ENCODE peak calls at places on chromosomes 3 and 15, in four cellular contexts. T, F, J and V are unnamed samples.

GRCh38 chr3:4820296-4821121 is 158.7 kb upstream of the BHLHE40 start:
- DNase-seq in T (no peak), F (no peak), J (no peak), V (no peak)

GRCh38 chr3:11776346-11776745 is 70.3 kb downstream of the TAMM41 start:
- DNase-seq in T (no peak), F (no peak), J (no peak), V (no peak)

GRCh38 chr3:183253961-183254815 is 1.1 kb downstream of the B3GNT5 start:
- DNase-seq in T (no peak), F (no peak), J (peak; percentile 84), V (no peak)

GRCh38 chr3:37761043-37761442 is 100.6 kb upstream of the CTDSPL start:
- DNase-seq in T (no peak), F (no peak), J (no peak), V (no peak)

GRCh38 chr3:11384074-11384473 is 111.9 kb downstream of the ATG7 start:
- DNase-seq in T (no peak), F (no peak), J (no peak), V (no peak)

GRCh38 chr3:126927846-126928245 is 55.1 kb upstream of the PLXNA1 start:
- DNase-seq in T (no peak), F (peak; percentile 40), J (no peak), V (no peak)

GRCh38 chr3:141240290-141241247 is 8.9 kb downstream of the PXYLP1 start:
- DNase-seq in T (peak; percentile 60), F (peak; percentile 39), J (no peak), V (no peak)

GRCh38 chr15:42104095-42104891 is 9.9 kb upstream of the PLA2G4D start:
- DNase-seq in T (no peak), F (no peak), J (no peak), V (no peak)

GRCh38 chr15:65110676-65111292 is 4.2 kb downstream of the UBAP1L start:
- DNase-seq in T (no peak), F (peak; percentile 33), J (no peak), V (no peak)

GRCh38 chr3:153244961-153245360 is 82.9 kb downstream of the RAP2B start:
- DNase-seq in T (no peak), F (no peak), J (no peak), V (no peak)

GRCh38 chr3:41900265-41900664 is 61.6 kb downstream of the ULK4 start:
- DNase-seq in T (no peak), F (peak; percentile 44), J (no peak), V (no peak)

GRCh38 chr15:30921781-30922371 is 18.2 kb downstream of the FAN1 start:
- DNase-seq in T (no peak), F (no peak), J (no peak), V (no peak)

GRCh38 chr3:177448987-177449975 is 252.0 kb upstream of the TBL1XR1 start:
- DNase-seq in T (no peak), F (no peak), J (peak; percentile 54), V (no peak)

GRCh38 chr15:78767331-78767951 is 43.8 kb downstream of the ADAMTS7 start:
- DNase-seq in T (no peak), F (no peak), J (peak; percentile 57), V (no peak)

GRCh38 chr3:196431193-196432136 is 762 bp downstream of the UBXN7 start:
- DNase-seq in T (no peak), F (peak; percentile 32), J (peak; percentile 77), V (no peak)

GRCh38 chr15:68781766-68782588 is 38.7 kb downstream of the ANP32A start:
- DNase-seq in T (no peak), F (no peak), J (peak; percentile 83), V (no peak)

GRCh38 chr15:64246364-64247189 is 83.8 kb upstream of the PPIB start:
- DNase-seq in T (peak; percentile 88), F (peak; percentile 87), J (no peak), V (peak; percentile 50)

GRCh38 chr3:13863422-13863821 is 16.4 kb downstream of the WNT7A start:
- DNase-seq in T (no peak), F (no peak), J (no peak), V (no peak)

GRCh38 chr3:4522962-4523361 is 29.8 kb downstream of the ITPR1 start:
- DNase-seq in T (no peak), F (no peak), J (no peak), V (no peak)

GRCh38 chr3:134795776-134796312 is 784 bp downstream of the EPHB1 start:
- DNase-seq in T (no peak), F (peak; percentile 33), J (peak; percentile 82), V (no peak)

GRCh38 chr3:127685708-127686511 is 13.2 kb downstream of the ABTB1 start:
- DNase-seq in T (no peak), F (no peak), J (no peak), V (no peak)

GRCh38 chr3:46829699-46830208 is 33.5 kb downstream of the MYL3 start:
- DNase-seq in T (no peak), F (no peak), J (no peak), V (no peak)

GRCh38 chr3:135930243-135930642 is 35.3 kb upstream of the PPP2R3A start:
- DNase-seq in T (no peak), F (no peak), J (no peak), V (no peak)

GRCh38 chr3:184155644-184156521 is 706 bp downstream of the DVL3 start:
- DNase-seq in T (no peak), F (no peak), J (peak; percentile 84), V (no peak)

GRCh38 chr3:28915711-28916481 is 365.0 kb upstream of the RBMS3 start:
- DNase-seq in T (peak; percentile 30), F (peak; percentile 39), J (no peak), V (no peak)

GRCh38 chr3:52223449-52224408 is 1.7 kb downstream of the TLR9 start:
- DNase-seq in T (no peak), F (no peak), J (no peak), V (no peak)

GRCh38 chr3:52227766-52228165 is 2.3 kb upstream of the TLR9 start:
- DNase-seq in T (no peak), F (no peak), J (no peak), V (no peak)

GRCh38 chr3:52226229-52226817 is 878 bp upstream of the TLR9 start:
- DNase-seq in T (no peak), F (no peak), J (no peak), V (no peak)

GRCh38 chr3:52227117-52227516 is 1.7 kb upstream of the TLR9 start:
- DNase-seq in T (no peak), F (no peak), J (no peak), V (no peak)

DNA sequence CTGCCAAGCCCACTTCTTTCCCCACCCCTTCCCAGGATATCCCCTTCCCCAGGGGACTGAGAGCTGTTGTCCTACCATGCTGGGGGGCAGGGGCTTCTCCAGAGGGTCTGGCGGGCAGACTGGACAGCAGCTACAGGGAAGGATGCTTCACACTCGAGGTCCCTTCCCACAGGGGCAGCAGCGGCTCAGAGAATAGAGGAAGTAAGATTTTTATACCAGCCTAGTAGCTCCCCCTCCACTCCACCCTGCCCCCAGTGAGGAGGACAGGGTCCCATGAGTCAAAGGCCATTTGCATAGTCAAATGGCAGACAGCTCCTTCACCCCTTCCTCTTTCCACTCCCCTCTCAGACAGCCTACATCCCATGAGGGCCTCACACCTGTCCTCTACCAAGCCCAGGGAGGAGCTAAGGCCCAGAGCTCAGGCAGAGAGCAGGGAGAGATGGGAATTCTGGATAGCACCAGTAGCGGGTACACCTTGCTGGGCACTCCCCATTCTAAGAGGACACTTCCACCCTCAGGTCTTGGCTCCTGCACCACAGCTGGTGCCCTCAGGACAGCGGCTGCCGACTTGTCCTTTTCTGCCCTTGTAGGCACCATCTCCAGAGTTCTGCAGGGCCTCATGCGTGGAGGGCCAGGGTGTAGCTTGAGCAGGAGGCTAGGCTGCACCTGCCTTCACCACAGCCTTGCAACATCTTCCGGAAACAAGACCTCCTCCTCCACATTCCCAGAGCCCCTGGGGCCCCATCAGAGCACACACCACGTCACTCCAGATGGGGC is at the start of gene TLR9:
- DNase-seq in T (no peak), F (no peak), J (no peak), V (no peak)
- H3K4me3 ChIP-seq in T (no peak within 1 kb of the TSS), F (no peak within 1 kb of the TSS), J (no peak within 1 kb of the TSS), V (no peak within 1 kb of the TSS)

GRCh38 chr3:112633191-112633590 is 7.8 kb downstream of the CCDC80 start:
- DNase-seq in T (no peak), F (no peak), J (no peak), V (no peak)
- H3K4me3 ChIP-seq in T (no peak overlapping the region), F (peak overlapping the region; percentile 66), J (no peak overlapping the region), V (peak overlapping the region; percentile 74)

GRCh38 chr3:55488398-55489055 is 1.4 kb upstream of the WNT5A start:
- DNase-seq in T (no peak), F (peak; percentile 74), J (peak; percentile 90), V (no peak)

GRCh38 chr3:55486101-55486856 is 827 bp downstream of the WNT5A start:
- DNase-seq in T (no peak), F (peak; percentile 82), J (peak; percentile 90), V (no peak)

GRCh38 chr3:55487376-55488241 is 503 bp upstream of the WNT5A start:
- DNase-seq in T (no peak), F (no peak), J (peak; percentile 83), V (no peak)

GRCh38 chr3:55485208-55485791 is 1.8 kb downstream of the WNT5A start:
- DNase-seq in T (no peak), F (peak; percentile 87), J (peak; percentile 92), V (no peak)

GRCh38 chr3:55486857-55487375 is at the start of gene WNT5A:
- DNase-seq in T (no peak), F (no peak), J (peak; percentile 85), V (no peak)
- H3K4me3 ChIP-seq in T (peak within 1 kb of the TSS; percentile 88), F (peak within 1 kb of the TSS; percentile 86), J (peak within 1 kb of the TSS; percentile 78), V (peak within 1 kb of the TSS; percentile 98)

DNA sequence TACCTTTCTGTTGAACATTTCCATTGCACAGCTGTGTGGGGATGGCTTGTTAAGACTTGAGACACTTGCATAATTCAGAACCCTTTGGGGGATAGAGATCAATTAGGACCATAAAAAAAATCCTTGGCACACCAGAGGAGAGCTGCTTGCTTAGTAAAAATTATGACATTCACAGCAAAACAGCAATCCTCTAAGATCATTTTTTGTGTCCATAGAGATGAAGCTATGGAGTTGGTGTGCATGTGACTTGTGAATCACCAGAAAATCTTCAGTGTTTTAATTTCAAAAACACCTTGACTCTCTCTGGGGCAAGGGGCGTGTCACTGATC is 7.7 kb downstream of the COL8A1 start:
- DNase-seq in T (no peak), F (no peak), J (no peak), V (no peak)
- H3K4me3 ChIP-seq in T (no peak overlapping the region), F (no peak overlapping the region), J (no peak overlapping the region), V (no peak overlapping the region)

GRCh38 chr3:63763156-63763555 is 55.9 kb upstream of the C3orf49 start:
- DNase-seq in T (peak; percentile 11), F (peak; percentile 61), J (no peak), V (peak; percentile 2)
- H3K4me3 ChIP-seq in T (no peak overlapping the region), F (peak overlapping the region; percentile 40), J (no peak overlapping the region), V (no peak overlapping the region)

DNA sequence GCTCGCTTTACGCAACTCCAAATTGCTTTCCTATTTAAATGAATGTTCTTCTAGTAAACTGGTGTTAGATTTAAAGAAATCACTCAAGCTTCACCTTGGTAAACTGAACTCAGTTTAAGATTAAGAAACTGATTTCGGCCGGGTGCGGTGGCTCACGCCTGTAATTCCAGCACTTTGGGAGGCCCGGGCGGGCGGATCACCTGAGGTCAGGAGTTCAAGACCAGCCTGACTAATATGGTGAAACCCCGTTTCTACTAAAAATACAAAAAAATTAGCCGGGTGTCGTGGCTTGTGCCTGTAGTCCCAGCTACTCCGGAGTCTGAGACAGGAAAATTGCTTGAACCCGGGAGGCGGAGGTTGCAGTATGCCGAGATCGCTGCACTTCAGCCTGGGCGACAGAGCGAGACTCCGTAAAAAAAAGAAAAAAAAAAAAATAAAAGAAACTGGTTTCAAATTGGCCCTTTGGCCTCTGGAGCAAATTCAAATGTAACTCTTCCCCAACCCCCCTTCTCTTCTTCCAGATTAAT is 1.7 kb downstream of the SKIL start:
- DNase-seq in T (no peak), F (no peak), J (no peak), V (no peak)
- H3K4me3 ChIP-seq in T (peak overlapping the region; percentile 75), F (peak overlapping the region; percentile 92), J (peak overlapping the region; percentile 94), V (peak overlapping the region; percentile 83)